ENCODE peak calls at places on chromosomes 11 and 22, in ten cellular contexts. One of them, this sample, is unnamed.

GRCh38 chr22:27564806-27565205 is 236.8 kb downstream of the MN1 start:
- DNase-seq in CD8-positive, alpha-beta T cell: no peak
- DNase-seq in neural crest cell: no peak
- DNase-seq in body of pancreas: no peak
- DNase-seq in Calu3: no peak
- DNase-seq in transverse colon: no peak
- DNase-seq in PC-9: no peak
- DNase-seq in BJ: no peak
- DNase-seq in astrocyte of the spinal cord: no peak
- DNase-seq in upper lobe of right lung: no peak
- DNase-seq in this sample: no peak

GRCh38 chr22:47042116-47042825 is 279.8 kb downstream of the TBC1D22A start:
- DNase-seq in CD8-positive, alpha-beta T cell: no peak
- DNase-seq in transverse colon: no peak
- DNase-seq in BJ: no peak
- DNase-seq in Calu3: no peak
- DNase-seq in body of pancreas: no peak
- DNase-seq in PC-9: no peak
- DNase-seq in upper lobe of right lung: peak; percentile 42
- DNase-seq in neural crest cell: no peak
- DNase-seq in astrocyte of the spinal cord: no peak
- DNase-seq in this sample: no peak

GRCh38 chr22:41914611-41915034 is 251 bp downstream of the SHISA8 start:
- DNase-seq in BJ: no peak
- DNase-seq in CD8-positive, alpha-beta T cell: no peak
- DNase-seq in astrocyte of the spinal cord: no peak
- DNase-seq in transverse colon: no peak
- DNase-seq in neural crest cell: no peak
- DNase-seq in body of pancreas: no peak
- DNase-seq in Calu3: no peak
- DNase-seq in PC-9: no peak
- DNase-seq in upper lobe of right lung: no peak
- DNase-seq in this sample: peak; percentile 6

GRCh38 chr11:128776434-128777284 is 82.8 kb downstream of the FLI1 start:
- DNase-seq in transverse colon: no peak
- DNase-seq in astrocyte of the spinal cord: peak; percentile 45
- DNase-seq in upper lobe of right lung: peak; percentile 69
- DNase-seq in BJ: no peak
- DNase-seq in body of pancreas: peak; percentile 52
- DNase-seq in Calu3: peak; percentile 49
- DNase-seq in neural crest cell: peak; percentile 70
- DNase-seq in CD8-positive, alpha-beta T cell: no peak
- DNase-seq in PC-9: no peak
- DNase-seq in this sample: peak; percentile 49

GRCh38 chr11:12975149-12975548 is 34.0 kb upstream of the RASSF10 start:
- DNase-seq in neural crest cell: no peak
- DNase-seq in body of pancreas: no peak
- DNase-seq in upper lobe of right lung: no peak
- DNase-seq in astrocyte of the spinal cord: no peak
- DNase-seq in transverse colon: no peak
- DNase-seq in BJ: no peak
- DNase-seq in PC-9: no peak
- DNase-seq in CD8-positive, alpha-beta T cell: no peak
- DNase-seq in Calu3: no peak
- DNase-seq in this sample: no peak

GRCh38 chr11:41716862-41717261 is 257.4 kb upstream of the LRRC4C start:
- DNase-seq in BJ: no peak
- DNase-seq in CD8-positive, alpha-beta T cell: no peak
- DNase-seq in Calu3: no peak
- DNase-seq in astrocyte of the spinal cord: no peak
- DNase-seq in transverse colon: no peak
- DNase-seq in upper lobe of right lung: no peak
- DNase-seq in PC-9: no peak
- DNase-seq in body of pancreas: no peak
- DNase-seq in neural crest cell: no peak
- DNase-seq in this sample: no peak

GRCh38 chr22:36391648-36392047 is 3.9 kb upstream of the MYH9 start:
- DNase-seq in body of pancreas: no peak
- DNase-seq in PC-9: no peak
- DNase-seq in neural crest cell: no peak
- DNase-seq in CD8-positive, alpha-beta T cell: no peak
- DNase-seq in astrocyte of the spinal cord: no peak
- DNase-seq in upper lobe of right lung: no peak
- DNase-seq in BJ: no peak
- DNase-seq in transverse colon: peak; percentile 62
- DNase-seq in Calu3: no peak
- DNase-seq in this sample: no peak

GRCh38 chr11:75784085-75784478 is 15.5 kb downstream of the DGAT2 start:
- DNase-seq in CD8-positive, alpha-beta T cell: no peak
- DNase-seq in upper lobe of right lung: no peak
- DNase-seq in neural crest cell: no peak
- DNase-seq in body of pancreas: no peak
- DNase-seq in PC-9: no peak
- DNase-seq in Calu3: no peak
- DNase-seq in astrocyte of the spinal cord: no peak
- DNase-seq in BJ: no peak
- DNase-seq in transverse colon: no peak
- DNase-seq in this sample: no peak

DNA sequence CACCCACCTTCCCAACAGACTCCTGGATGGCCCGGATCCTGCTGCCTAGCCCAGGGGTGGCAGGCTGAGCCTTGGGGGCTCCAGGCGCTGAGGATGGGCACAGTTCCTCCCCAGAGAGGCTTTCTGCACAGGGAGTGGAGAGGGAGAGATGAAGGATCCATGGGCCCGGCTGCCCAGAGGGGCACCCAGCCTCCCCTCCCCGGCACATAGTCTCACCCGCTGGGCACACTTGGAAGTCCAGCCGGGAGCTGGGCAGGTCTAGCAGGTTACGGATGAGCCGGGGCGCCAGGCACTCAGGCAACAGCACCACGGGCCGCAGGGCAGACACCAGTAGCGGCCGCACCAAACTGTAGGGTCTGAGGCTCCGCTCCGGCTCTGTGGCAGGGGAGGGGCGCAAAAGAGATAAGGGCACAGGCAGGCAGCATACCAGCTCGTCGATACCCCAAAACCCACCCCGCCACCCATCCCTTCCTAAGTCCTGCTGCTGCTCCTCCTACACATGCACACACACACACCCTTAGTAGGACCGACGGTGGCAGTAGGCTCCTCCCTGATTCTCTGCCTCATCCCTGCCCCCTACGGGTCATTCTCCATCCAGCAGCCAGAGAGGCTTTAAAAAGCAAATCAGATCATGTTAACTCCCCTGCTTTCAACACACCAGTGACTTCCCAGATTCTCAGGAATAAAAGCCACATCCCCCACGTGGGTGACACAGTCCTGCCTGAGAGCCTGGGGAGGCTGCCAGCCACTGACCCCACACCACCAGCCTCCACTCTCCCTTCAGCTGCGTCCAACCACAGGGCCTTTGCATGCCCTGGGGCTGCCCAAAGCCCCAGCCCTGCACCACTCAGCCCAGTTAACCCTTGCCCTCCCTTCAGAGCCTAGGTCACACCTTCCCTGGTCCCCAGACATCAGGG is 6.5 kb upstream of the MFNG start:
- DNase-seq in astrocyte of the spinal cord: peak; percentile 52
- DNase-seq in PC-9: peak; percentile 38
- DNase-seq in BJ: no peak
- DNase-seq in transverse colon: peak; percentile 45
- DNase-seq in CD8-positive, alpha-beta T cell: peak; percentile 39
- DNase-seq in upper lobe of right lung: peak; percentile 63
- DNase-seq in neural crest cell: no peak
- DNase-seq in Calu3: peak; percentile 52
- DNase-seq in body of pancreas: peak; percentile 34
- DNase-seq in this sample: peak; percentile 60
- TF ChIP-seq CTCF in astrocyte of the spinal cord: peak; percentile 67
- TF ChIP-seq CTCF in PC-9: peak; percentile 72
- TF ChIP-seq CTCF in BJ: peak; percentile 65
- TF ChIP-seq CTCF in transverse colon: peak; percentile 34
- TF ChIP-seq CTCF in CD8-positive, alpha-beta T cell: peak; percentile 42
- TF ChIP-seq CTCF in upper lobe of right lung: peak; percentile 33
- TF ChIP-seq CTCF in neural crest cell: peak; percentile 49
- TF ChIP-seq CTCF in Calu3: peak; percentile 56
- TF ChIP-seq CTCF in body of pancreas: no peak
- TF ChIP-seq CTCF in this sample: peak; percentile 42

GRCh38 chr22:38570841-38571364 is 920 bp upstream of the DMC1 start:
- DNase-seq in PC-9: peak; percentile 35
- DNase-seq in Calu3: peak; percentile 39
- DNase-seq in body of pancreas: peak; percentile 26
- DNase-seq in BJ: no peak
- DNase-seq in astrocyte of the spinal cord: peak; percentile 21
- DNase-seq in CD8-positive, alpha-beta T cell: peak; percentile 18
- DNase-seq in neural crest cell: peak; percentile 22
- DNase-seq in upper lobe of right lung: no peak
- DNase-seq in transverse colon: peak; percentile 36
- DNase-seq in this sample: peak; percentile 15
- TF ChIP-seq CTCF in PC-9: no peak
- TF ChIP-seq CTCF in Calu3: no peak
- TF ChIP-seq CTCF in body of pancreas: no peak
- TF ChIP-seq CTCF in BJ: peak; percentile 30
- TF ChIP-seq CTCF in astrocyte of the spinal cord: peak; percentile 21
- TF ChIP-seq CTCF in CD8-positive, alpha-beta T cell: no peak
- TF ChIP-seq CTCF in neural crest cell: no peak
- TF ChIP-seq CTCF in upper lobe of right lung: no peak
- TF ChIP-seq CTCF in transverse colon: no peak
- TF ChIP-seq CTCF in this sample: no peak

GRCh38 chr11:43802509-43802908 is 78.1 kb upstream of the ALKBH3 start:
- DNase-seq in transverse colon: no peak
- DNase-seq in upper lobe of right lung: no peak
- DNase-seq in neural crest cell: no peak
- DNase-seq in astrocyte of the spinal cord: no peak
- DNase-seq in CD8-positive, alpha-beta T cell: no peak
- DNase-seq in body of pancreas: no peak
- DNase-seq in BJ: no peak
- DNase-seq in Calu3: no peak
- DNase-seq in PC-9: no peak
- DNase-seq in this sample: no peak
- TF ChIP-seq CTCF in transverse colon: no peak
- TF ChIP-seq CTCF in upper lobe of right lung: no peak
- TF ChIP-seq CTCF in neural crest cell: peak; percentile 39
- TF ChIP-seq CTCF in astrocyte of the spinal cord: peak; percentile 48
- TF ChIP-seq CTCF in CD8-positive, alpha-beta T cell: no peak
- TF ChIP-seq CTCF in body of pancreas: no peak
- TF ChIP-seq CTCF in BJ: peak; percentile 34
- TF ChIP-seq CTCF in Calu3: peak; percentile 20
- TF ChIP-seq CTCF in PC-9: peak; percentile 50
- TF ChIP-seq CTCF in this sample: no peak

DNA sequence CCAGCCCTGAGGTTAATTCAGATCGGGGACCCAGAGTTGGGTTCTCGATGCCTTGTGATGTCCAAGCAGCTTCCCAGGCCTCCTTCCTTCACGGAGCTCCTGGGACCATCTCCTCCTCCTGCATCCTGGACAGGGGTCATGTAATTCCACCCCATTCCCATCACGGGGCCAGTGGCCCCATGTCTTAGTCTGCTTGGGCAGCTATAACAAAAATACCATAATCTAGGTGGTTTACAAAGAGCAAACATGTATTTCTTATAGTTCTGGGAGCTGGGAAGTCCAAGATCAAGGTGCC is 41.7 kb upstream of the PRDM11 start:
- DNase-seq in astrocyte of the spinal cord: no peak
- DNase-seq in upper lobe of right lung: no peak
- DNase-seq in PC-9: no peak
- DNase-seq in body of pancreas: no peak
- DNase-seq in CD8-positive, alpha-beta T cell: no peak
- DNase-seq in Calu3: no peak
- DNase-seq in neural crest cell: no peak
- DNase-seq in transverse colon: no peak
- DNase-seq in BJ: no peak
- DNase-seq in this sample: no peak
- TF ChIP-seq CTCF in astrocyte of the spinal cord: no peak
- TF ChIP-seq CTCF in upper lobe of right lung: no peak
- TF ChIP-seq CTCF in PC-9: no peak
- TF ChIP-seq CTCF in body of pancreas: no peak
- TF ChIP-seq CTCF in CD8-positive, alpha-beta T cell: no peak
- TF ChIP-seq CTCF in Calu3: no peak
- TF ChIP-seq CTCF in neural crest cell: no peak
- TF ChIP-seq CTCF in transverse colon: no peak
- TF ChIP-seq CTCF in BJ: no peak
- TF ChIP-seq CTCF in this sample: no peak

GRCh38 chr22:28843633-28844032 is 39.7 kb upstream of the ZNRF3 start:
- DNase-seq in Calu3: no peak
- DNase-seq in body of pancreas: no peak
- DNase-seq in upper lobe of right lung: no peak
- DNase-seq in CD8-positive, alpha-beta T cell: no peak
- DNase-seq in neural crest cell: no peak
- DNase-seq in PC-9: no peak
- DNase-seq in astrocyte of the spinal cord: no peak
- DNase-seq in BJ: no peak
- DNase-seq in transverse colon: no peak
- DNase-seq in this sample: no peak

GRCh38 chr22:28838971-28839370 is 38.6 kb upstream of the XBP1 start:
- DNase-seq in upper lobe of right lung: no peak
- DNase-seq in neural crest cell: no peak
- DNase-seq in Calu3: no peak
- DNase-seq in PC-9: no peak
- DNase-seq in CD8-positive, alpha-beta T cell: no peak
- DNase-seq in astrocyte of the spinal cord: no peak
- DNase-seq in body of pancreas: no peak
- DNase-seq in BJ: no peak
- DNase-seq in transverse colon: no peak
- DNase-seq in this sample: no peak

GRCh38 chr22:28837640-28838039 is 37.3 kb upstream of the XBP1 start:
- DNase-seq in Calu3: no peak
- DNase-seq in astrocyte of the spinal cord: no peak
- DNase-seq in upper lobe of right lung: no peak
- DNase-seq in BJ: no peak
- DNase-seq in CD8-positive, alpha-beta T cell: no peak
- DNase-seq in PC-9: no peak
- DNase-seq in transverse colon: no peak
- DNase-seq in neural crest cell: no peak
- DNase-seq in body of pancreas: no peak
- DNase-seq in this sample: no peak

GRCh38 chr22:28835630-28836189 is 35.3 kb upstream of the XBP1 start:
- DNase-seq in Calu3: no peak
- DNase-seq in upper lobe of right lung: no peak
- DNase-seq in BJ: no peak
- DNase-seq in astrocyte of the spinal cord: no peak
- DNase-seq in PC-9: no peak
- DNase-seq in CD8-positive, alpha-beta T cell: no peak
- DNase-seq in body of pancreas: no peak
- DNase-seq in transverse colon: no peak
- DNase-seq in neural crest cell: no peak
- DNase-seq in this sample: no peak

DNA sequence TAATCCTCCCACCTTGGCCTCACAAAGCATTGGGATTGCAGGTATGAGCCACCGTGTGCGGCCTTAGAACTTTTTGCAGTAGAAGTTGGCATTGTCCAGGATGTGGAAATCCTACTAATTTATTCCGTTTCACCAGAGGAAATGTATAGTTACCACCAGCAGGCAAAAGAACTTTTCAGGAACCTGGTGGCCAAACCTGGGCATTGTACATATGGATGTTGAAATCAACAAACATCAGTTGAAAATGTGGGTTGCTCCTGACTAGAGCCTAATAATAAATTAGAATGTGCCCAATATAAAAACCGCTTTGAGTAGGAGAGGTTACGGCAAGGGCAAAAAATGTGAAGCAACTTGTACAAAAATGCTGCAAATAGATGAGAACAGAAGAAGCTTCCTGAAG is 40.7 kb upstream of the XBP1 start:
- DNase-seq in body of pancreas: no peak
- DNase-seq in transverse colon: no peak
- DNase-seq in PC-9: no peak
- DNase-seq in BJ: no peak
- DNase-seq in CD8-positive, alpha-beta T cell: no peak
- DNase-seq in neural crest cell: no peak
- DNase-seq in upper lobe of right lung: no peak
- DNase-seq in Calu3: no peak
- DNase-seq in astrocyte of the spinal cord: no peak
- DNase-seq in this sample: no peak
- TF ChIP-seq CTCF in body of pancreas: no peak
- TF ChIP-seq CTCF in transverse colon: no peak
- TF ChIP-seq CTCF in PC-9: no peak
- TF ChIP-seq CTCF in BJ: no peak
- TF ChIP-seq CTCF in CD8-positive, alpha-beta T cell: no peak
- TF ChIP-seq CTCF in neural crest cell: no peak
- TF ChIP-seq CTCF in upper lobe of right lung: no peak
- TF ChIP-seq CTCF in Calu3: no peak
- TF ChIP-seq CTCF in astrocyte of the spinal cord: no peak
- TF ChIP-seq CTCF in this sample: peak; percentile 43